ENCODE peak calls at places on chromosome 9, in eight cellular contexts. C, O, P, N, Y, S, D and H are unnamed samples.

GRCh38 chr9:84699897-84700395 is 30.4 kb downstream of the NTRK2 start:
- DNase-seq in C (no peak), O (no peak), P (no peak), N (no peak), Y (no peak), S (no peak), D (no peak), H (no peak)

GRCh38 chr9:23941051-23941450 is 115.0 kb upstream of the ELAVL2 start:
- DNase-seq in C (no peak), O (no peak), P (no peak), N (no peak), Y (no peak), S (no peak), D (no peak), H (peak)

GRCh38 chr9:94175669-94176068 is 83.4 kb upstream of the ZNF169 start:
- DNase-seq in C (no peak), O (no peak), P (no peak), N (no peak), Y (no peak), S (no peak), D (no peak), H (peak)

GRCh38 chr9:127458921-127459320 is 7.6 kb downstream of the LRSAM1 start:
- DNase-seq in C (no peak), O (no peak), P (no peak), N (no peak), Y (no peak), S (no peak), D (no peak), H (no peak)

GRCh38 chr9:27142299-27142930 is 33.4 kb downstream of the TEK start:
- DNase-seq in C (no peak), O (no peak), P (no peak), N (no peak), Y (no peak), S (no peak), D (no peak), H (no peak)

GRCh38 chr9:82054264-82055015 is 65.9 kb downstream of the SPATA31D1 start:
- DNase-seq in C (no peak), O (no peak), P (no peak), N (no peak), Y (no peak), S (no peak), D (no peak), H (no peak)

GRCh38 chr9:107251756-107252322 is 31.2 kb upstream of the RAD23B start:
- DNase-seq in C (peak), O (no peak), P (no peak), N (no peak), Y (no peak), S (no peak), D (no peak), H (no peak)

GRCh38 chr9:13857521-13857920 is 456.4 kb downstream of the NFIB start:
- DNase-seq in C (peak), O (no peak), P (no peak), N (no peak), Y (no peak), S (no peak), D (no peak), H (peak)

GRCh38 chr9:127860260-127860659 is 5.8 kb upstream of the ENG start:
- DNase-seq in C (no peak), O (peak), P (no peak), N (no peak), Y (no peak), S (no peak), D (no peak), H (no peak)

GRCh38 chr9:20528253-20528652 is 94.0 kb downstream of the MLLT3 start:
- DNase-seq in C (no peak), O (no peak), P (no peak), N (no peak), Y (no peak), S (no peak), D (no peak), H (no peak)

GRCh38 chr9:126147186-126147585 is 179.4 kb upstream of the MVB12B start:
- DNase-seq in C (no peak), O (peak), P (no peak), N (no peak), Y (no peak), S (no peak), D (no peak), H (no peak)

GRCh38 chr9:82021198-82021597 is 32.6 kb downstream of the SPATA31D1 start:
- DNase-seq in C (peak), O (no peak), P (no peak), N (no peak), Y (no peak), S (peak), D (peak), H (peak)

GRCh38 chr9:124480621-124480981 is 26.6 kb downstream of the NR5A1 start:
- DNase-seq in C (peak), O (no peak), P (peak), N (no peak), Y (peak), S (no peak), D (no peak), H (peak)

GRCh38 chr9:21402387-21403247 is 6.3 kb upstream of the IFNA8 start:
- DNase-seq in C (no peak), O (no peak), P (no peak), N (peak), Y (no peak), S (no peak), D (no peak), H (no peak)

GRCh38 chr9:12859704-12860251 is 85.0 kb downstream of the LURAP1L start:
- DNase-seq in C (peak), O (no peak), P (no peak), N (no peak), Y (no peak), S (peak), D (no peak), H (peak)

GRCh38 chr9:28805197-28805596 is 1231.9 kb upstream of the C9orf72 start:
- DNase-seq in C (no peak), O (no peak), P (no peak), N (no peak), Y (no peak), S (no peak), D (no peak), H (no peak)

GRCh38 chr9:8616419-8616818 is 816.8 kb upstream of the DMAC1 start:
- DNase-seq in C (no peak), O (no peak), P (no peak), N (no peak), Y (no peak), S (no peak), D (no peak), H (no peak)

GRCh38 chr9:91917436-91917835 is 32.6 kb downstream of the ROR2 start:
- DNase-seq in C (no peak), O (no peak), P (no peak), N (no peak), Y (no peak), S (no peak), D (peak), H (no peak)

GRCh38 chr9:131677051-131677444 is 62.8 kb downstream of the RAPGEF1 start:
- DNase-seq in C (peak), O (no peak), P (no peak), N (no peak), Y (no peak), S (no peak), D (no peak), H (no peak)